ENCODE peak calls at places on chromosomes 6 and 20, in six cellular contexts. V is GM23338, T is foreskin fibroblast, F is tibial artery, I is neural crest cell, W is cardiac septum. N is an unnamed sample.

GRCh38 chr6:125918681-125919566 is 37.6 kb upstream of the HINT3 start:
- DNase-seq in F (no peak), T (peak), W (no peak), I (no peak), V (peak), N (peak)

GRCh38 chr6:27280540-27281000 is 31.5 kb downstream of the POM121L2 start:
- DNase-seq in F (no peak), V (peak), W (no peak), I (no peak), T (peak), N (no peak)

GRCh38 chr20:56285496-56285895 is 37.0 kb downstream of the MC3R start:
- DNase-seq in T (no peak), F (no peak), W (no peak), I (no peak), V (no peak), N (no peak)

GRCh38 chr6:158744986-158745430 is 74.2 kb downstream of the EZR start:
- DNase-seq in I (no peak), W (no peak), F (no peak), T (no peak), V (no peak), N (no peak)

GRCh38 chr6:137259349-137259748 is 40.2 kb upstream of the IFNGR1 start:
- DNase-seq in T (peak), I (no peak), F (no peak), W (no peak), V (no peak), N (no peak)

GRCh38 chr6:32558426-32559057 is 28.5 kb upstream of the HLA-DRB5 start:
- DNase-seq in F (no peak), W (no peak), I (no peak), V (peak), T (no peak), N (no peak)

GRCh38 chr6:118161364-118161763 is 254.3 kb downstream of the SLC35F1 start:
- DNase-seq in I (no peak), V (no peak), T (no peak), W (no peak), F (no peak), N (no peak)

GRCh38 chr20:41082306-41082705 is 53.7 kb downstream of the TOP1 start:
- DNase-seq in I (no peak), W (no peak), V (no peak), F (no peak), T (no peak), N (no peak)

GRCh38 chr20:44370639-44371218 is 15.2 kb downstream of the HNF4A start:
- DNase-seq in T (no peak), V (no peak), I (no peak), W (no peak), F (no peak), N (no peak)

GRCh38 chr6:134768936-134769335 is 181.0 kb downstream of the ALDH8A1 start:
- DNase-seq in V (no peak), F (no peak), W (no peak), T (no peak), I (no peak), N (no peak)

GRCh38 chr6:107634147-107635057 is 144.5 kb downstream of the SOBP start:
- DNase-seq in F (no peak), T (peak), W (no peak), V (peak), I (no peak), N (no peak)

GRCh38 chr6:73942581-73942980 is 246.6 kb downstream of the CD109 start:
- DNase-seq in F (no peak), T (peak), W (no peak), V (peak), I (no peak), N (no peak)

GRCh38 chr6:17923401-17923863 is 64.0 kb downstream of the KIF13A start:
- DNase-seq in F (no peak), T (no peak), W (no peak), V (no peak), I (no peak), N (no peak)

GRCh38 chr6:97026298-97026697 is 101.8 kb downstream of the KLHL32 start:
- DNase-seq in V (no peak), T (no peak), I (no peak), F (no peak), W (no peak), N (no peak)

GRCh38 chr20:49344975-49345374 is 67.1 kb upstream of the ZNFX1 start:
- DNase-seq in F (peak), V (no peak), W (no peak), T (peak), I (no peak), N (peak)

GRCh38 chr20:36720510-36720909 is 25.4 kb downstream of the NDRG3 start:
- DNase-seq in I (no peak), W (no peak), V (no peak), F (no peak), T (no peak), N (no peak)

GRCh38 chr6:46184114-46184513 is 13.3 kb upstream of the ENPP5 start:
- DNase-seq in V (peak), W (no peak), I (no peak), F (no peak), T (peak), N (peak)

GRCh38 chr6:12328701-12329100 is 38.5 kb downstream of the EDN1 start:
- DNase-seq in V (no peak), T (no peak), W (no peak), F (no peak), I (no peak), N (no peak)

GRCh38 chr6:88368071-88368787 is 202.1 kb upstream of the CNR1 start:
- DNase-seq in V (no peak), W (no peak), T (peak), F (no peak), I (no peak), N (no peak)

GRCh38 chr20:4280731-4281130 is 265.4 kb upstream of the RNF24 start:
- DNase-seq in V (no peak), I (no peak), T (no peak), F (no peak), W (no peak), N (no peak)

GRCh38 chr6:475341-475740 is 83.8 kb downstream of the IRF4 start:
- DNase-seq in I (no peak), V (no peak), W (no peak), T (no peak), F (no peak), N (no peak)

GRCh38 chr6:117866561-117866960 is 40.5 kb upstream of the SLC35F1 start:
- DNase-seq in W (no peak), V (no peak), F (no peak), I (no peak), T (no peak), N (no peak)

GRCh38 chr20:57451759-57452661 is 60.8 kb downstream of the RBM38 start:
- DNase-seq in T (peak), F (no peak), W (no peak), I (no peak), V (no peak), N (no peak)

GRCh38 chr20:53342429-53342828 is 251.2 kb downstream of the ZNF217 start:
- DNase-seq in V (no peak), T (no peak), I (no peak), W (no peak), F (no peak), N (no peak)

GRCh38 chr20:12970372-12970821 is 38.4 kb upstream of the SPTLC3 start:
- DNase-seq in I (no peak), W (no peak), V (peak), T (peak), F (no peak), N (peak)

GRCh38 chr6:82750570-82750969 is 315.1 kb downstream of the UBE3D start:
- DNase-seq in F (no peak), W (no peak), T (peak), I (no peak), V (no peak), N (peak)

GRCh38 chr6:33164665-33165373 is 27.4 kb downstream of the COL11A2 start:
- DNase-seq in F (no peak), W (no peak), T (no peak), V (peak), I (no peak), N (no peak)

N was measured in AG09309.